ENCODE peak calls at places on chromosome 14, in nine cellular contexts. K is fibroblast of mammary gland; G is activated CD8-positive, alpha-beta T cell treated with anti-CD3 and anti-CD28 coated beads for 36 hours; U is nephron progenitor cell; N is tibial nerve; L is CD4-positive, alpha-beta T cell; S is mucosa of descending colon; O is fibroblast of pulmonary artery; H is WERI-Rb-1. D is an unnamed sample.
A peak's percentile ranks its signal among the peaks of the same experiment; 100 is the strongest.

GRCh38 chr14:93972618-93973205 is 3.7 kb downstream of the ASB2 start:
- DNase-seq in G (peak; percentile 57), K (no peak), U (no peak), H (no peak), N (no peak), O (no peak), L (no peak), S (no peak), D (no peak)

GRCh38 chr14:53384073-53384472 is 230.9 kb upstream of the DDHD1 start:
- DNase-seq in U (no peak), O (no peak), G (no peak), L (no peak), K (no peak), N (no peak), S (no peak), H (no peak), D (no peak)

GRCh38 chr14:84343637-84344036 is 1186.3 kb upstream of the FLRT2 start:
- DNase-seq in L (no peak), H (no peak), G (no peak), K (peak; percentile 33), O (peak; percentile 84), U (no peak), S (no peak), N (no peak), D (no peak)

GRCh38 chr14:26401170-26401968 is 196.5 kb downstream of the NOVA1 start:
- DNase-seq in S (no peak), H (no peak), U (no peak), L (no peak), N (no peak), O (no peak), G (no peak), K (no peak), D (no peak)

GRCh38 chr14:68522510-68523325 is 270.1 kb downstream of the ZFP36L1 start:
- DNase-seq in O (peak; percentile 70), N (no peak), U (no peak), K (peak; percentile 70), S (no peak), H (no peak), G (no peak), L (no peak), D (no peak)

GRCh38 chr14:73764881-73765280 is 50.7 kb upstream of the PNMA1 start:
- DNase-seq in H (no peak), S (peak; percentile 82), K (peak; percentile 25), L (no peak), U (no peak), N (peak; percentile 68), G (no peak), O (peak; percentile 55), D (no peak)

GRCh38 chr14:75429562-75429961 is 1.7 kb downstream of the JDP2 start:
- DNase-seq in N (no peak), O (no peak), H (no peak), U (no peak), S (no peak), K (no peak), G (no peak), L (no peak), D (no peak)

GRCh38 chr14:73943083-73943482 is 6.8 kb downstream of the FAM161B start:
- DNase-seq in O (peak; percentile 86), K (peak; percentile 87), G (no peak), L (no peak), S (no peak), U (no peak), N (peak; percentile 64), H (no peak), D (no peak)

GRCh38 chr14:69464829-69465228 is 19.7 kb upstream of the PLEKHD1 start:
- DNase-seq in K (peak; percentile 80), N (no peak), G (no peak), L (no peak), U (no peak), O (peak; percentile 80), H (no peak), S (no peak), D (no peak)

GRCh38 chr14:22900088-22900799 is 17.2 kb downstream of the REM2 start:
- DNase-seq in O (peak; percentile 82), U (peak; percentile 48), S (no peak), G (peak; percentile 66), K (peak; percentile 79), L (no peak), H (peak; percentile 63), N (peak; percentile 78), D (peak; percentile 27)

GRCh38 chr14:67420102-67420739 is 8.3 kb upstream of the PLEK2 start:
- DNase-seq in K (no peak), O (no peak), S (no peak), G (peak; percentile 53), U (no peak), L (no peak), N (no peak), H (peak; percentile 68), D (no peak)

GRCh38 chr14:26190644-26191043 is 407.2 kb downstream of the NOVA1 start:
- DNase-seq in H (no peak), K (peak; percentile 94), S (no peak), U (no peak), O (peak; percentile 39), N (no peak), L (no peak), G (no peak), D (no peak)

GRCh38 chr14:94388027-94388895 is at the start of gene SERPINA1:
- DNase-seq in L (no peak), U (no peak), H (no peak), N (no peak), K (peak; percentile 51), O (no peak), G (no peak), S (no peak), D (no peak)

GRCh38 chr14:27367345-27367744 is 769.5 kb upstream of the NOVA1 start:
- DNase-seq in G (no peak), O (no peak), U (no peak), S (no peak), H (no peak), N (no peak), L (no peak), K (no peak), D (no peak)

GRCh38 chr14:88384653-88385205 is 728 bp upstream of the SPATA7 start:
- DNase-seq in L (no peak), O (peak; percentile 15), K (peak; percentile 39), H (no peak), N (peak; percentile 41), G (no peak), S (no peak), U (no peak), D (no peak)

GRCh38 chr14:28867571-28867970 is 101.0 kb downstream of the FOXG1 start:
- DNase-seq in G (no peak), L (no peak), S (no peak), U (no peak), K (peak; percentile 60), N (no peak), H (no peak), O (peak; percentile 0), D (no peak)

GRCh38 chr14:92009604-92010003 is 30.3 kb downstream of the TRIP11 start:
- DNase-seq in U (no peak), K (no peak), L (no peak), H (no peak), S (no peak), G (no peak), O (no peak), N (no peak), D (no peak)

GRCh38 chr14:54567634-54568561 is 970 bp downstream of the SAMD4A start:
- DNase-seq in N (peak; percentile 44), H (peak; percentile 33), S (peak; percentile 76), O (peak; percentile 62), U (peak; percentile 69), K (peak; percentile 44), G (peak; percentile 60), L (peak; percentile 50), D (peak; percentile 46)

DNA sequence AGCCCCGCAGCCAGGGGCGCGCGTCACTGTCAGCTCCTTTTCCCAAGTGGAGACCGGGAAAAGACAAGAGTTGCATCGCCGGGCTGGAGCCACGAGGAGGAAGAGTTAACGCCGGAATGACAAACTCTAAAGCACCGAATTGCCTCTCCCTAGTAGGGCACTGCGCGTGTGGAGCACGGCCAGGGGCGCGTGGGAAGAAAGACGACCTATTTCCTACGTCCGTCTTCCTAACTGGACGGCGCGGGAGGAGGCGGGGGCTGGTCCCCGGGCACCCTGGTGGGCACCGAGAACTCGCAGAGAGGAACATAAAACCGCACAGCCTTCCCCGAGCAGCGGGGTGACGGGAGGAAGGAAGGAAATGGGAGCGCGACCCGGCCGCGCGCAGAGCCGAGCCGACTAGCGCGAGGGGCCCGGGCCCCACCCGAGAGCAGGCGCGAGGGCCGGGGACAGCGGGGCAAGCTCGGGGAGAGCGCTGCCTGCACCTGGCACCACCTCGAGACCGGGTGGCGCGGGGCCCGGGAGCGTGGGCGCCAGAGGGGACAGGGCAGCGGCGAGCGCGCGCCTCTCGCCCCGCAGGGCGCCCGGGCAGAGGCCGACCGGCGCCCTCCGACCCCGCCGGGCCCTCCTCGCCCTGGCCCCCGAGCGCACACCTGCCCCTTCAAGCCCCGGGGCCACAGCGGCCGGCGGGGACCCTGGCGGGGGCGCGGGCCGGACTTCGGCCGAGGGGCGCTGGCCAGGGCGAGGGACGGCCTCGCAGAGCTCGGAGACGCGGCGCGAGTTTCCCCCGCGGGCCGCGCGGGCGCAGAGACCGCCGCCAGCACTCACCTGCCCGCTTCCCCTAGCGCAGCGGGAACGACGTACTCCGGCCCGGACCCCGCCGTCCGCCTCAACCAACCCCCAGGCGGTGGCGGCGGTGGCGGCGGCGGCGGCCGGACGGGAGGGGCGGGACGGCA is 480 bp downstream of the SETD3 start:
- DNase-seq in O (peak; percentile 66), G (peak; percentile 64), S (peak; percentile 81), U (peak; percentile 63), K (peak; percentile 67), L (peak; percentile 43), N (peak; percentile 31), H (peak; percentile 33), D (peak; percentile 27)
- TF ChIP-seq CTCF in O (peak; percentile 15), G (no peak), S (no peak), U (no peak), K (peak; percentile 22), L (no peak), N (peak; percentile 39), H (no peak), D (peak; percentile 21)

GRCh38 chr14:104735830-104736642 is 12.0 kb downstream of the ADSS1 start:
- DNase-seq in N (peak; percentile 80), K (no peak), O (peak; percentile 75), U (no peak), G (no peak), L (no peak), H (no peak), S (no peak), D (no peak)
- TF ChIP-seq CTCF in N (no peak), K (no peak), O (no peak), U (no peak), G (no peak), L (no peak), H (no peak), S (no peak), D (no peak)

GRCh38 chr14:31420319-31421081 is at the start of gene HEATR5A:
- DNase-seq in G (peak; percentile 92), H (peak; percentile 95), O (peak; percentile 97), K (peak; percentile 93), S (peak; percentile 97), L (peak; percentile 95), N (peak; percentile 88), U (peak; percentile 98), D (peak; percentile 96)
- TF ChIP-seq CTCF in G (no peak), H (peak; percentile 31), O (peak; percentile 16), K (no peak), S (peak; percentile 26), L (peak; percentile 29), N (peak; percentile 29), U (no peak), D (no peak)

DNA sequence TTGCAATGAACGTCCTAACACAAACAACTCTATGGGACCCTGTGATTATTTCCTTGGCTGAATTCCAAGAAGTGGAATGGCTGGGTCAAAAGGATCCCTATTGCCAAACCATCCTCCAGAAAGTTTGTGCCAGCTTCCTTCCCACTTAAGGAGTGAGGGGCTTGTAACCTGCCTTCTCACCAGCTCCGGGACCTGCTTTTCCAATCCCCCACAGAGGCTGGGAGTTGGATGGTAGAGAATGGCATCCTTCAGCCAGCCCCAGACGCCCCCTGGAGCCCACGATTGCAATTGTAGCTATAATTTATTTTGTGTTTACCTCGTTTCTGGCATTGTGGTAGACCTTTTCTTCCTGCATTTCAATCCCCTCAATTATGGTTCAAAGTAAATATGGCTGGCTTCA is 9.7 kb upstream of the ZDHHC22 start:
- DNase-seq in H (peak; percentile 53), N (no peak), U (peak; percentile 63), S (no peak), O (peak; percentile 29), G (peak; percentile 23), K (peak; percentile 8), L (no peak), D (peak; percentile 59)
- TF ChIP-seq CTCF in H (peak; percentile 78), N (no peak), U (peak; percentile 61), S (no peak), O (peak; percentile 62), G (peak; percentile 53), K (peak; percentile 62), L (no peak), D (peak; percentile 69)

D was measured in neural crest cell.